ENCODE peak calls at places on chromosomes 1 and 21, in seven cellular contexts. T is progenitor cell of endocrine pancreas, V is K562, F is B cell, Q is Caco-2, L is H9, U is psoas muscle. O is an unnamed sample.
A peak's percentile ranks its signal among the peaks of the same experiment; 100 is the strongest.

GRCh38 chr1:161121838-161122237 is 3.9 kb downstream of the NIT1 start:
- DNase-seq in T (no peak), V (no peak), F (peak; percentile 52), Q (no peak), L (no peak), U (no peak), O (no peak)

GRCh38 chr1:96159379-96159778 is 562.2 kb upstream of the PTBP2 start:
- DNase-seq in T (no peak), V (no peak), F (no peak), Q (no peak), L (no peak), U (no peak), O (no peak)

GRCh38 chr1:228379666-228380065 is 27.0 kb downstream of the TRIM11 start:
- DNase-seq in T (no peak), V (no peak), F (no peak), Q (no peak), L (no peak), U (peak; percentile 20), O (no peak)

GRCh38 chr1:186943891-186944686 is 115.3 kb downstream of the PLA2G4A start:
- DNase-seq in T (no peak), V (no peak), F (no peak), Q (peak; percentile 65), L (no peak), U (no peak), O (no peak)

GRCh38 chr1:157089789-157090188 is 9.8 kb downstream of the ETV3L start:
- DNase-seq in T (no peak), V (no peak), F (peak; percentile 12), Q (no peak), L (no peak), U (no peak), O (no peak)

GRCh38 chr1:20063861-20064292 is 6.1 kb upstream of the PLA2G5 start:
- DNase-seq in T (no peak), V (no peak), F (no peak), Q (no peak), L (no peak), U (no peak), O (no peak)

GRCh38 chr1:234950598-234950997 is 178.0 kb downstream of the TOMM20 start:
- DNase-seq in T (no peak), V (no peak), F (no peak), Q (no peak), L (no peak), U (no peak), O (no peak)

GRCh38 chr1:56516539-56517252 is 62.7 kb downstream of the PLPP3 start:
- DNase-seq in T (no peak), V (peak; percentile 75), F (peak; percentile 42), Q (peak; percentile 70), L (peak; percentile 60), U (no peak), O (no peak)

GRCh38 chr1:145716641-145717061 is 2.6 kb upstream of the CD160 start:
- DNase-seq in T (no peak), V (no peak), F (no peak), Q (no peak), L (no peak), U (no peak), O (no peak)

GRCh38 chr1:53371121-53371666 is 43.3 kb upstream of the LRP8 start:
- DNase-seq in T (no peak), V (no peak), F (no peak), Q (no peak), L (peak; percentile 25), U (no peak), O (no peak)

GRCh38 chr1:97906567-97907228 is 14.1 kb downstream of the DPYD start:
- DNase-seq in T (no peak), V (no peak), F (no peak), Q (no peak), L (no peak), U (peak; percentile 68), O (no peak)

GRCh38 chr1:111127923-111128643 is 11.8 kb downstream of the DRAM2 start:
- DNase-seq in T (no peak), V (no peak), F (peak; percentile 75), Q (no peak), L (no peak), U (no peak), O (no peak)

GRCh38 chr1:196070940-196071339 is 537.3 kb downstream of the KCNT2 start:
- DNase-seq in T (no peak), V (no peak), F (no peak), Q (no peak), L (no peak), U (no peak), O (no peak)

GRCh38 chr21:39318091-39318959 is 4.9 kb upstream of the BRWD1 start:
- DNase-seq in T (no peak), V (no peak), F (no peak), Q (no peak), L (no peak), U (no peak), O (no peak)

GRCh38 chr1:153573351-153573750 is 7.7 kb upstream of the S100A2 start:
- DNase-seq in T (no peak), V (no peak), F (no peak), Q (no peak), L (no peak), U (no peak), O (no peak)

GRCh38 chr1:29271724-29272123 is 35.4 kb downstream of the PTPRU start:
- DNase-seq in T (peak; percentile 50), V (no peak), F (no peak), Q (peak; percentile 85), L (peak; percentile 89), U (no peak), O (no peak)

GRCh38 chr21:23921670-23922418 is 1685.4 kb downstream of the MRPL39 start:
- DNase-seq in T (no peak), V (peak; percentile 88), F (peak; percentile 58), Q (no peak), L (no peak), U (no peak), O (no peak)

GRCh38 chr1:156154317-156154749 is 948 bp downstream of the SEMA4A start:
- DNase-seq in T (no peak), V (no peak), F (peak; percentile 87), Q (no peak), L (no peak), U (peak; percentile 66), O (no peak)

GRCh38 chr1:204971700-204972336 is 71.2 kb upstream of the CNTN2 start:
- DNase-seq in T (no peak), V (peak; percentile 70), F (no peak), Q (no peak), L (no peak), U (no peak), O (no peak)

GRCh38 chr1:201226859-201227488 is 36.4 kb downstream of the IGFN1 start:
- DNase-seq in T (no peak), V (no peak), F (no peak), Q (peak; percentile 0), L (peak; percentile 27), U (no peak), O (peak; percentile 13)

GRCh38 chr1:108502624-108503023 is 52.5 kb downstream of the NBPF6 start:
- DNase-seq in T (no peak), V (no peak), F (no peak), Q (no peak), L (no peak), U (no peak), O (no peak)

GRCh38 chr1:59171788-59172187 is 125.1 kb upstream of the FGGY start:
- DNase-seq in T (no peak), V (no peak), F (no peak), Q (no peak), L (no peak), U (no peak), O (no peak)

DNA sequence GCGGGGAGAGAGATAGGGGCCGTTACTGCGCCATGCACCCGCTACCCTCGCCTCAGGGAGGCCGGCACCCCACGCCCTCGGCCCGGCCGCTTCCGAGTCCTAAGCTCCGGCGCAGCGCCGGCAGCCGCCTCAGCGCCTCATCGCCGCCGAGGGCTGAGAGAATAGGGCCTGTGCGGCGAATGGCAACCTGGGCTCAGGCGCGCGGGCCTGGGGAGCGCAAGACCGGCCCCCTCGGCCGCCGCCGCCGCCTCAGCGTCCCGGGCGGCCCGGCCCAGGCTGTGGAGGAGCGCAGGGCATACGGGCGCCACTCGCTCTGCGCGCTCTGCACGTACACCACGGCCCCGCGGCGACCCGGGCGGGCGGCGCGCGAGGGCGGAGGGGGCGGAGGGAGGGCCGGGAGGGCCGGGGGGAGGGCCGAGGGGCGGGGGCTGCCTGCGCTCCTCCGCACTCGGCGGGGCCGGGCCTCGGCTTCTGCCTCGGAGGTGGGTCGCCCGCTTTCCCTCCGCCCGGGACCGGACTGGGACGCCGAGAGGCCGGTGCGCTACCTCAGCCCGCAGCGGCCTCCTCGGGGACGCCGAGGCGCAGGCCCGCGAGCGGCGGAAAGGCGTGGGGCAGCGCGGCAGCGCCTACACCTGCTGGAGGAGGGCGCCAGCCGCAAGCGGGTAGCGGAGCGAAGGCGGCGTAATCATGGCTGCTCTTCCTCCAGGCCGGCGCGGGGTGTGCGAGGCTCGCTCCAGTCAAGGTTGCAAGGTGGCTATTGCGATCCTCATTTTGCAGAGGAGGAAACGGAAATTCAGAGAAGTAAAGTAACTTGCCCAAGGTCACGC is at the start of gene EGLN1:
- DNase-seq in T (peak; percentile 83), V (peak; percentile 93), F (peak; percentile 90), Q (peak; percentile 94), L (peak; percentile 76), U (peak; percentile 92), O (peak; percentile 87)
- TF ChIP-seq CTCF in T (peak; percentile 53), V (peak; percentile 81), F (peak; percentile 25), Q (peak; percentile 28), L (peak; percentile 48), U (no peak), O (no peak)

GRCh38 chr21:25313891-25314646 is 293.2 kb downstream of the MRPL39 start:
- DNase-seq in T (no peak), V (no peak), F (peak; percentile 52), Q (no peak), L (no peak), U (no peak), O (no peak)
- TF ChIP-seq CTCF in T (peak; percentile 44), V (no peak), F (peak; percentile 76), Q (no peak), L (peak; percentile 30), U (no peak), O (peak; percentile 17)

GRCh38 chr1:151834239-151834638 is 2.6 kb upstream of the RORC start:
- DNase-seq in T (no peak), V (no peak), F (no peak), Q (no peak), L (no peak), U (peak; percentile 44), O (no peak)
- TF ChIP-seq CTCF in T (no peak), V (no peak), F (no peak), Q (no peak), L (no peak), U (no peak), O (no peak)

DNA sequence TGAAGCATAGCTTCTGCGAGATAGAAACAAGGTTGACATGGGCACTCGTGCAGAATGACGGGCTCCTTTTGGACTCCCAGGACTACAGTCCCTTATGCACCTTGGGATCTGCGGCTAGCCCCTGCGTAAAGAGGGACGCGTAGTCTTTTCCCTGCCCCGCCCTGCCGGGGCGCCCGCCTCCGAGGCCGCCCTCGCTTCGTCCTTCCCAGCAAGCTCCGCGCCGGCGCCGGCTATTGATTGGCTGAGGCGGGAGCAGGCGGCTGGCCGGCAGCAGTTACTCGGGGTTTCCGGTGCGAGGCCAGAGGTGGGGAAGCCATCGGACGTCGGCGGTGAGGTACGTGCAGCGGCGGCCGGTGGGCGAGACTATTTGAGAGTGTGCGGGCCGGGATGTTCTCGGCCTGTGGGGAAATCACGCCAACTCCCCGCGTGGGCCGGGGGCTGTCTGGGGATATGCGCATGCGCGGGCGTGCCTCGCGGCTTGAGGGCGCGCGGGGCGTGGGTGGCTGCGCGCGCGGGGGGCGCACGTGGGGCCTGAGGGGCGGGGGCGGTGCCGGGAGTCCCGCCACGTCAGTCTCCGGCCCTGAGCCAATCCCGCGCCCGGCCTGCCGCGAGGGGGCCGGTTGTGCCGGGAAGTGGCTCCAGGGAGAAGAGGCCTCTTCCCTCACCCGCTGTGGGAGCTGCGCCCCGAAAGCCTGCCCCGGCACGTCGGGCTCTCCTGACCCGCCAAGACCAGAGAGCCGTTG is at the start of gene TXLNA:
- DNase-seq in T (peak; percentile 86), V (peak; percentile 99), F (peak; percentile 93), Q (peak; percentile 91), L (peak; percentile 97), U (peak; percentile 97), O (peak; percentile 96)
- TF ChIP-seq CTCF in T (no peak), V (peak; percentile 4), F (no peak), Q (no peak), L (no peak), U (no peak), O (peak; percentile 12)

O was measured in glutamatergic neuron.